ENCODE peak calls at places on chromosomes 16 and 17, in five cellular contexts. Q is K562, B is HepG2, S is H1, N is GM12878. G is an unnamed sample.
A peak's percentile ranks its signal among the peaks of the same experiment; 100 is the strongest.

GRCh38 chr16:2489581-2489980 is 14.7 kb downstream of the TBC1D24 start:
- DNase-seq in Q (no peak), B (no peak), S (no peak), N (no peak), G (no peak)

GRCh38 chr17:27630607-27631408 is at the start of gene LGALS9:
- DNase-seq in Q (no peak), B (no peak), S (no peak), N (peak; percentile 53), G (no peak)

GRCh38 chr17:67032382-67032781 is 12.0 kb upstream of the CACNG1 start:
- DNase-seq in Q (no peak), B (no peak), S (no peak), N (no peak), G (no peak)

GRCh38 chr17:66483946-66484345 is 181.5 kb downstream of the PRKCA start:
- DNase-seq in Q (no peak), B (no peak), S (no peak), N (no peak), G (no peak)

GRCh38 chr16:51243836-51244483 is 92.9 kb upstream of the SALL1 start:
- DNase-seq in Q (no peak), B (peak; percentile 76), S (no peak), N (no peak), G (no peak)

GRCh38 chr17:39306509-39307212 is 80.9 kb upstream of the STAC2 start:
- DNase-seq in Q (no peak), B (no peak), S (no peak), N (peak; percentile 24), G (no peak)

GRCh38 chr17:10126554-10127493 is 71.6 kb downstream of the GAS7 start:
- DNase-seq in Q (no peak), B (no peak), S (no peak), N (no peak), G (peak; percentile 23)

GRCh38 chr16:12524658-12525057 is 279.0 kb downstream of the CPPED1 start:
- DNase-seq in Q (no peak), B (no peak), S (no peak), N (no peak), G (no peak)

GRCh38 chr17:43816336-43817320 is 16.3 kb downstream of the MPP3 start:
- DNase-seq in Q (no peak), B (no peak), S (no peak), N (no peak), G (no peak)

GRCh38 chr16:13936596-13937081 is 16.7 kb downstream of the ERCC4 start:
- DNase-seq in Q (no peak), B (peak; percentile 36), S (no peak), N (no peak), G (no peak)

GRCh38 chr16:86498661-86499493 is 11.4 kb upstream of the FOXF1 start:
- DNase-seq in Q (no peak), B (no peak), S (no peak), N (no peak), G (no peak)

GRCh38 chr16:31489616-31490584 is 7.0 kb downstream of the SLC5A2 start:
- DNase-seq in Q (no peak), B (no peak), S (no peak), N (no peak), G (no peak)

GRCh38 chr16:69324013-69324531 is 6.3 kb downstream of the PDF start:
- DNase-seq in Q (peak; percentile 26), B (no peak), S (no peak), N (no peak), G (no peak)

GRCh38 chr16:85614338-85615013 is 1.4 kb downstream of the GSE1 start:
- DNase-seq in Q (no peak), B (no peak), S (no peak), N (no peak), G (no peak)

DNA sequence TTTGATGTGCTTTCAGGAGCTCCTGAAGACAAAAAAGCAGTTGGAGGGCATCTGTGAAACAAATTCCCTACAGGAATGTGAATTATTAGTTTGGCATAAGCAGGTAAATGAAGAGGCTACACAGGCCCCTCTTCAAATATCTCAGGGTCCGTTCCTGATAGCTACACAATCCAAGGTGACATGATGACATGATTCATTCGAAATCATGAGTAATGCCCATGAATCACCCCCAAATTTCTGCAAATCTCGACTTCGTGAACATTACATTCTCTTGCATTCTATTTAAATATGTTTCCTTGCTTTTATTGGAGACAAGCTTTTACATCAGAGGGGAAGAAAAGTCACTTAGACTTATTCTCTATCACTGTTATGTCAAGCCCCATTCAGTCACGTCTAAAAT is 22.3 kb downstream of the GAN start:
- DNase-seq in Q (no peak), B (no peak), S (no peak), N (no peak), G (no peak)
- H3K4me2 ChIP-seq in Q (no peak overlapping the region), B (no peak overlapping the region), S (no peak overlapping the region), N (no peak overlapping the region), G (no peak overlapping the region)

GRCh38 chr17:5592382-5592781 is 8.1 kb upstream of the NLRP1 start:
- DNase-seq in Q (no peak), B (peak; percentile 33), S (no peak), N (no peak), G (peak; percentile 84)
- TF ChIP-seq CREB1 in Q (no peak), B (no peak), S (no peak), N (no peak), G (no peak)

DNA sequence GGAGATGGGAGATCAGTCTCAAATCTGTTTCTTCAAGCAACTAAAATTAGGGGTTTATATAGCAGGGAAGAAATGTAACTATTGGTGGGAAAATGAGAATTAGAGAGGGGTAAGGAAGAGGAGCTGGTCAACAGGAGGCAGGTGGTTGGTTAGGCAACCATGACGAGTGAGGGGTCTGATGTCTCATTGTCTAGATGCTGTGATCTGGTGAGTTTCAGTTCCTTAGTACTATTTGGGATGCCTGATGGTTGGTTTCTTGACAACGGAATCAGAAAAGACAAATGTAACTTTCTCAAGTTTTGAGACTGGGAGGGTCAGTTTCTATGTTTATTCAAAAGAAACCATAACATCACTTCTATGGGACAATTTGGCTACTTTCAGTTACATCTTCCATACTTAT is 415.3 kb upstream of the C16orf82 start:
- DNase-seq in Q (no peak), B (no peak), S (no peak), N (no peak), G (no peak)
- H3K4me2 ChIP-seq in Q (no peak overlapping the region), B (no peak overlapping the region), S (no peak overlapping the region), N (no peak overlapping the region), G (no peak overlapping the region)

GRCh38 chr17:76840884-76841775 is 27.1 kb upstream of the MGAT5B start:
- DNase-seq in Q (peak; percentile 35), B (no peak), S (no peak), N (no peak), G (peak; percentile 43)
- TF ChIP-seq CREB1 in Q (no peak), B (no peak), S (no peak), N (no peak), G (no peak)

DNA sequence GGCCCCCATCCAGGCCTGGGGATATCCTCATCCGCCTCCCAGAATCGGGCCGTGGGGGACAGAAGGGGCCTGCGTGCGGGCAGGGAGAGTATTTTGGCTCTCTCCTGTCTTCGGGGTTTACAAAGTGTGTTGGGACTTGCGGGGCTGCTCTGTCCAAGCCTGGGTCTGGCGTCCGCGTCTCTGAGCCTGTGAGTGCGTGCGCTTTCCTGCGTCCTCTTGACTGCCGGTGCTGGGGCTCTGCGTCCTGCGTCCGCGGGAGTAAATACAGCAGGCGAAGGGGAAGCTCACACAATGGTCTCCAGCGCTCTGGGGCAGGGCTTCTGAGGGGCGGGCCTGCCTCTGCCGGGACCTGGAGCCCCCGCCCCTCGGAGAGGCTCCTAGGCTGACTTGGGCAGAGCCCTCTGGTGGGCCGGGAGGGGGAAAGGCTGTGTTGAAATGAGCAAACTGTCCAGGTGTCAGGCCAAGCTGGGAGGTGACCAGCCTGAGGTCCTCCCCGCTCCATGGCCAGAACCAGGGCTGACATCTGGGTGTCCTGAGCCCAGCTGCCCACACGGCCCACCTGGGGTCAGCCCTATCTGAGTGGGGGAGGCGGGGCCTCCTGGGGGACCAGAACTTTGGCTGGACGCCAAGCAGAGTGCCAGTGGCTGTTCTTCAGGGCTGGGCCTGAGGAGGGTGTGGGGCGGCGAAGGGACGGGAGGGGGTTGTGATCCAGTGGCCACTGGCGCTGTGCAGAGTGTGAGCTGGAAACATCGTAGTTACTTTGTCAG is 233.6 kb downstream of the SEC14L1 start:
- DNase-seq in Q (peak; percentile 84), B (peak; percentile 95), S (peak; percentile 59), N (no peak), G (peak; percentile 92)
- H3K4me2 ChIP-seq in Q (peak overlapping the region; percentile 82), B (peak overlapping the region; percentile 93), S (peak overlapping the region; percentile 83), N (peak overlapping the region; percentile 85), G (peak overlapping the region; percentile 98)

GRCh38 chr16:57128787-57129389 is 36.5 kb downstream of the CPNE2 start:
- DNase-seq in Q (no peak), B (no peak), S (no peak), N (peak; percentile 28), G (no peak)
- TF ChIP-seq CREB1 in Q (no peak), B (no peak), S (no peak), N (no peak), G (no peak)

DNA sequence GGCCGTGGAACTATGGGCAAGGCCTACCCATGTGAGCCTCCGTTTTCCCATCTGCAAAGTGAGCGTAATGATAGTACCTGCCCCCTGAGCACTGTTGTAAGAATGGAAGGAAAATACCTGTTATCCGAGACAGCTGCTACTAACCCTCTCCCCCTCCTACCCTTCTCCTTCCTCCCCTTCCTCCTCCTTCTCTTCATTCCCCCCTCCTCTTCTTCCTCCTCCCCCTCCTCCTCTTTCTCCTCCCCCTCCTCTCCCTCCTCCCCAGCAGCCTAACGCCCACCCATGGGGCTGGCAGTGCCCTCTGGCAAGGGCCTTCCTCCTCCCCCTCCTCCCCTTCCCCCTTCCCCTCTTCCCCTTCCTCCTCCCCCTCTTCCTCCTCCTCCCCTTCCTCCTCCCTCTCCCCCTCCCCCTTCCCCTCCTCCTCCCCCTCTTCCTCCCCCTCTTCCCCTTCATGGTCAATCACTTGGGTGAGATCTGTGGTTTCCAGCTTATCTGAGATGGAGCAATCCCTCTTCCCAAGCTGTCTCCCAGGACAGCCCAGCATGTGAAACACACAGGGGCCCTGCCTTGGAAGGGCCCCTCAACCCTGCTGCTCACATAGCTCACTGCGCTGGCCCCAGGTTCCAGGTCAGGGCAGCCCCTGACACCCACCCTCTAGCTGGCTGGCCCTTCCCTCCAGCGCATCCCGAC is 6.4 kb downstream of the ZFPM1 start:
- DNase-seq in Q (no peak), B (no peak), S (no peak), N (no peak), G (no peak)
- H3K4me2 ChIP-seq in Q (peak overlapping the region; percentile 58), B (no peak overlapping the region), S (no peak overlapping the region), N (no peak overlapping the region), G (no peak overlapping the region)

DNA sequence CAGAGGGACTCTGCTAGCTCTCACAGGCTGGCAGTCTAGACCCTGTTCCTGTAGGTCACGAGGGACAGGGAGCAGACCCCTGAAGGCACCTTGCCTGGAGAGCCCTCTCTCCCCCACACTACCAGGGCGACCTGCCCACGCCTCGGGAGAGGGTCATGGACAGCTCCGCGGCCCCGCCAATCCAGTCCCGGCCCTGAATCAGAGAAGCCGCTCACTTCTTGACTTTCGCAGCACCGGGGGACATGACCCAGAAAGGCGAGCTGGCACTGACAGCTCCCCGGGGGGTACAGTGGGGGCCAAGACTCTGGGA is 5.1 kb downstream of the KIFC3 start:
- DNase-seq in Q (no peak), B (no peak), S (no peak), N (no peak), G (no peak)
- TF ChIP-seq CREB1 in Q (no peak), B (no peak), S (no peak), N (no peak), G (no peak)

GRCh38 chr16:49531425-49531824 is 157.8 kb downstream of the C16orf78 start:
- DNase-seq in Q (no peak), B (no peak), S (no peak), N (no peak), G (no peak)
- H3K4me2 ChIP-seq in Q (no peak overlapping the region), B (no peak overlapping the region), S (no peak overlapping the region), N (no peak overlapping the region), G (no peak overlapping the region)